ENCODE peak calls at places on chromosomes 11 and 22, in four cellular contexts. One of them, this sample, is unnamed.
A peak's percentile ranks its signal among the peaks of the same experiment; 100 is the strongest.

GRCh38 chr11:5092821-5093585 is 23.6 kb downstream of the OR52E1 start:
- DNase-seq in stimulated activated CD4-positive, alpha-beta T cell treated with anti-CD3 and anti-CD28 coated beads, Interleukin-1b, Interleukin-23, amount 100 ng/mL, for 4 hours: no peak
- DNase-seq in stimulated activated CD8-positive, alpha-beta memory T cell treated with anti-CD3 and anti-CD28 coated beads, Interleukin-4, amount 100 ng/mL, for 4 hours: no peak
- DNase-seq in midbrain: no peak
- DNase-seq in this sample: no peak

GRCh38 chr11:34052608-34053160 is 1.2 kb downstream of the CAPRIN1 start:
- DNase-seq in stimulated activated CD4-positive, alpha-beta T cell treated with anti-CD3 and anti-CD28 coated beads, Interleukin-1b, Interleukin-23, amount 100 ng/mL, for 4 hours: peak; percentile 28
- DNase-seq in stimulated activated CD8-positive, alpha-beta memory T cell treated with anti-CD3 and anti-CD28 coated beads, Interleukin-4, amount 100 ng/mL, for 4 hours: peak; percentile 6
- DNase-seq in midbrain: no peak
- DNase-seq in this sample: no peak

GRCh38 chr22:23715811-23716355 is 25.1 kb downstream of the RGL4 start:
- DNase-seq in stimulated activated CD4-positive, alpha-beta T cell treated with anti-CD3 and anti-CD28 coated beads, Interleukin-1b, Interleukin-23, amount 100 ng/mL, for 4 hours: no peak
- DNase-seq in stimulated activated CD8-positive, alpha-beta memory T cell treated with anti-CD3 and anti-CD28 coated beads, Interleukin-4, amount 100 ng/mL, for 4 hours: no peak
- DNase-seq in midbrain: no peak
- DNase-seq in this sample: no peak

GRCh38 chr11:65871811-65872548 is 620 bp downstream of the EFEMP2 start:
- DNase-seq in stimulated activated CD4-positive, alpha-beta T cell treated with anti-CD3 and anti-CD28 coated beads, Interleukin-1b, Interleukin-23, amount 100 ng/mL, for 4 hours: no peak
- DNase-seq in stimulated activated CD8-positive, alpha-beta memory T cell treated with anti-CD3 and anti-CD28 coated beads, Interleukin-4, amount 100 ng/mL, for 4 hours: no peak
- DNase-seq in midbrain: peak; percentile 3
- DNase-seq in this sample: no peak

GRCh38 chr11:108628812-108629211 is 35.2 kb upstream of the EXPH5 start:
- DNase-seq in stimulated activated CD4-positive, alpha-beta T cell treated with anti-CD3 and anti-CD28 coated beads, Interleukin-1b, Interleukin-23, amount 100 ng/mL, for 4 hours: no peak
- DNase-seq in stimulated activated CD8-positive, alpha-beta memory T cell treated with anti-CD3 and anti-CD28 coated beads, Interleukin-4, amount 100 ng/mL, for 4 hours: no peak
- DNase-seq in midbrain: no peak
- DNase-seq in this sample: no peak

GRCh38 chr11:120756931-120757330 is 245.4 kb downstream of the GRIK4 start:
- DNase-seq in stimulated activated CD4-positive, alpha-beta T cell treated with anti-CD3 and anti-CD28 coated beads, Interleukin-1b, Interleukin-23, amount 100 ng/mL, for 4 hours: no peak
- DNase-seq in stimulated activated CD8-positive, alpha-beta memory T cell treated with anti-CD3 and anti-CD28 coated beads, Interleukin-4, amount 100 ng/mL, for 4 hours: no peak
- DNase-seq in midbrain: no peak
- DNase-seq in this sample: no peak

GRCh38 chr11:115201121-115201792 is 303.0 kb downstream of the CADM1 start:
- DNase-seq in stimulated activated CD4-positive, alpha-beta T cell treated with anti-CD3 and anti-CD28 coated beads, Interleukin-1b, Interleukin-23, amount 100 ng/mL, for 4 hours: no peak
- DNase-seq in stimulated activated CD8-positive, alpha-beta memory T cell treated with anti-CD3 and anti-CD28 coated beads, Interleukin-4, amount 100 ng/mL, for 4 hours: no peak
- DNase-seq in midbrain: no peak
- DNase-seq in this sample: no peak

GRCh38 chr11:103714246-103714645 is 322.2 kb upstream of the DDI1 start:
- DNase-seq in stimulated activated CD4-positive, alpha-beta T cell treated with anti-CD3 and anti-CD28 coated beads, Interleukin-1b, Interleukin-23, amount 100 ng/mL, for 4 hours: no peak
- DNase-seq in stimulated activated CD8-positive, alpha-beta memory T cell treated with anti-CD3 and anti-CD28 coated beads, Interleukin-4, amount 100 ng/mL, for 4 hours: no peak
- DNase-seq in midbrain: no peak
- DNase-seq in this sample: no peak

GRCh38 chr22:20243545-20244249 is 24.4 kb downstream of the RTN4R start:
- DNase-seq in stimulated activated CD4-positive, alpha-beta T cell treated with anti-CD3 and anti-CD28 coated beads, Interleukin-1b, Interleukin-23, amount 100 ng/mL, for 4 hours: peak; percentile 37
- DNase-seq in stimulated activated CD8-positive, alpha-beta memory T cell treated with anti-CD3 and anti-CD28 coated beads, Interleukin-4, amount 100 ng/mL, for 4 hours: no peak
- DNase-seq in midbrain: peak; percentile 49
- DNase-seq in this sample: peak; percentile 53

GRCh38 chr22:31160328-31160978 is 471 bp downstream of the RNF185 start:
- DNase-seq in stimulated activated CD4-positive, alpha-beta T cell treated with anti-CD3 and anti-CD28 coated beads, Interleukin-1b, Interleukin-23, amount 100 ng/mL, for 4 hours: no peak
- DNase-seq in stimulated activated CD8-positive, alpha-beta memory T cell treated with anti-CD3 and anti-CD28 coated beads, Interleukin-4, amount 100 ng/mL, for 4 hours: no peak
- DNase-seq in midbrain: no peak
- DNase-seq in this sample: no peak

GRCh38 chr11:61969838-61970452 is 2.5 kb upstream of the FTH1 start:
- DNase-seq in stimulated activated CD4-positive, alpha-beta T cell treated with anti-CD3 and anti-CD28 coated beads, Interleukin-1b, Interleukin-23, amount 100 ng/mL, for 4 hours: no peak
- DNase-seq in stimulated activated CD8-positive, alpha-beta memory T cell treated with anti-CD3 and anti-CD28 coated beads, Interleukin-4, amount 100 ng/mL, for 4 hours: no peak
- DNase-seq in midbrain: no peak
- DNase-seq in this sample: no peak

GRCh38 chr11:87116185-87116584 is 78.5 kb downstream of the TMEM135 start:
- DNase-seq in stimulated activated CD4-positive, alpha-beta T cell treated with anti-CD3 and anti-CD28 coated beads, Interleukin-1b, Interleukin-23, amount 100 ng/mL, for 4 hours: no peak
- DNase-seq in stimulated activated CD8-positive, alpha-beta memory T cell treated with anti-CD3 and anti-CD28 coated beads, Interleukin-4, amount 100 ng/mL, for 4 hours: no peak
- DNase-seq in midbrain: no peak
- DNase-seq in this sample: no peak

GRCh38 chr11:60739114-60739513 is 14.6 kb downstream of the MS4A18 start:
- DNase-seq in stimulated activated CD4-positive, alpha-beta T cell treated with anti-CD3 and anti-CD28 coated beads, Interleukin-1b, Interleukin-23, amount 100 ng/mL, for 4 hours: no peak
- DNase-seq in stimulated activated CD8-positive, alpha-beta memory T cell treated with anti-CD3 and anti-CD28 coated beads, Interleukin-4, amount 100 ng/mL, for 4 hours: no peak
- DNase-seq in midbrain: no peak
- DNase-seq in this sample: no peak

GRCh38 chr11:10844364-10844763 is 13.5 kb downstream of the ZBED5 start:
- DNase-seq in stimulated activated CD4-positive, alpha-beta T cell treated with anti-CD3 and anti-CD28 coated beads, Interleukin-1b, Interleukin-23, amount 100 ng/mL, for 4 hours: no peak
- DNase-seq in stimulated activated CD8-positive, alpha-beta memory T cell treated with anti-CD3 and anti-CD28 coated beads, Interleukin-4, amount 100 ng/mL, for 4 hours: no peak
- DNase-seq in midbrain: no peak
- DNase-seq in this sample: no peak

GRCh38 chr22:28006271-28006670 is 87.2 kb upstream of the PITPNB start:
- DNase-seq in stimulated activated CD4-positive, alpha-beta T cell treated with anti-CD3 and anti-CD28 coated beads, Interleukin-1b, Interleukin-23, amount 100 ng/mL, for 4 hours: no peak
- DNase-seq in stimulated activated CD8-positive, alpha-beta memory T cell treated with anti-CD3 and anti-CD28 coated beads, Interleukin-4, amount 100 ng/mL, for 4 hours: no peak
- DNase-seq in midbrain: no peak
- DNase-seq in this sample: no peak

GRCh38 chr11:133945087-133945974 is 11.4 kb downstream of the IGSF9B start:
- DNase-seq in stimulated activated CD4-positive, alpha-beta T cell treated with anti-CD3 and anti-CD28 coated beads, Interleukin-1b, Interleukin-23, amount 100 ng/mL, for 4 hours: peak; percentile 64
- DNase-seq in stimulated activated CD8-positive, alpha-beta memory T cell treated with anti-CD3 and anti-CD28 coated beads, Interleukin-4, amount 100 ng/mL, for 4 hours: peak; percentile 56
- DNase-seq in midbrain: no peak
- DNase-seq in this sample: no peak

GRCh38 chr11:94342250-94342649 is 37.9 kb downstream of the IZUMO1R start:
- DNase-seq in stimulated activated CD4-positive, alpha-beta T cell treated with anti-CD3 and anti-CD28 coated beads, Interleukin-1b, Interleukin-23, amount 100 ng/mL, for 4 hours: no peak
- DNase-seq in stimulated activated CD8-positive, alpha-beta memory T cell treated with anti-CD3 and anti-CD28 coated beads, Interleukin-4, amount 100 ng/mL, for 4 hours: no peak
- DNase-seq in midbrain: no peak
- DNase-seq in this sample: no peak

GRCh38 chr11:37718431-37718999 is 1120.5 kb upstream of the RAG2 start:
- DNase-seq in stimulated activated CD4-positive, alpha-beta T cell treated with anti-CD3 and anti-CD28 coated beads, Interleukin-1b, Interleukin-23, amount 100 ng/mL, for 4 hours: no peak
- DNase-seq in stimulated activated CD8-positive, alpha-beta memory T cell treated with anti-CD3 and anti-CD28 coated beads, Interleukin-4, amount 100 ng/mL, for 4 hours: no peak
- DNase-seq in midbrain: no peak
- DNase-seq in this sample: no peak

GRCh38 chr22:32584650-32585049 is 110.0 kb downstream of the FBXO7 start:
- DNase-seq in stimulated activated CD4-positive, alpha-beta T cell treated with anti-CD3 and anti-CD28 coated beads, Interleukin-1b, Interleukin-23, amount 100 ng/mL, for 4 hours: no peak
- DNase-seq in stimulated activated CD8-positive, alpha-beta memory T cell treated with anti-CD3 and anti-CD28 coated beads, Interleukin-4, amount 100 ng/mL, for 4 hours: no peak
- DNase-seq in midbrain: no peak
- DNase-seq in this sample: no peak

GRCh38 chr11:80980221-80980620 is 1539.4 kb upstream of the TENM4 start:
- DNase-seq in stimulated activated CD4-positive, alpha-beta T cell treated with anti-CD3 and anti-CD28 coated beads, Interleukin-1b, Interleukin-23, amount 100 ng/mL, for 4 hours: no peak
- DNase-seq in stimulated activated CD8-positive, alpha-beta memory T cell treated with anti-CD3 and anti-CD28 coated beads, Interleukin-4, amount 100 ng/mL, for 4 hours: no peak
- DNase-seq in midbrain: no peak
- DNase-seq in this sample: no peak

GRCh38 chr11:61061081-61061826 is 41.0 kb upstream of the CD5 start:
- DNase-seq in stimulated activated CD4-positive, alpha-beta T cell treated with anti-CD3 and anti-CD28 coated beads, Interleukin-1b, Interleukin-23, amount 100 ng/mL, for 4 hours: peak; percentile 69
- DNase-seq in stimulated activated CD8-positive, alpha-beta memory T cell treated with anti-CD3 and anti-CD28 coated beads, Interleukin-4, amount 100 ng/mL, for 4 hours: peak; percentile 53
- DNase-seq in midbrain: no peak
- DNase-seq in this sample: no peak

GRCh38 chr11:85725510-85726258 is 39.7 kb upstream of the CCDC89 start:
- DNase-seq in stimulated activated CD4-positive, alpha-beta T cell treated with anti-CD3 and anti-CD28 coated beads, Interleukin-1b, Interleukin-23, amount 100 ng/mL, for 4 hours: no peak
- DNase-seq in stimulated activated CD8-positive, alpha-beta memory T cell treated with anti-CD3 and anti-CD28 coated beads, Interleukin-4, amount 100 ng/mL, for 4 hours: no peak
- DNase-seq in midbrain: no peak
- DNase-seq in this sample: no peak

GRCh38 chr11:102564110-102564509 is 33.6 kb upstream of the MMP7 start:
- DNase-seq in stimulated activated CD4-positive, alpha-beta T cell treated with anti-CD3 and anti-CD28 coated beads, Interleukin-1b, Interleukin-23, amount 100 ng/mL, for 4 hours: no peak
- DNase-seq in stimulated activated CD8-positive, alpha-beta memory T cell treated with anti-CD3 and anti-CD28 coated beads, Interleukin-4, amount 100 ng/mL, for 4 hours: no peak
- DNase-seq in midbrain: no peak
- DNase-seq in this sample: no peak

GRCh38 chr11:20093775-20094174 is 66.5 kb downstream of the DBX1 start:
- DNase-seq in stimulated activated CD4-positive, alpha-beta T cell treated with anti-CD3 and anti-CD28 coated beads, Interleukin-1b, Interleukin-23, amount 100 ng/mL, for 4 hours: no peak
- DNase-seq in stimulated activated CD8-positive, alpha-beta memory T cell treated with anti-CD3 and anti-CD28 coated beads, Interleukin-4, amount 100 ng/mL, for 4 hours: no peak
- DNase-seq in midbrain: no peak
- DNase-seq in this sample: no peak

GRCh38 chr11:7533199-7534029 is 19.6 kb downstream of the PPFIBP2 start:
- DNase-seq in stimulated activated CD4-positive, alpha-beta T cell treated with anti-CD3 and anti-CD28 coated beads, Interleukin-1b, Interleukin-23, amount 100 ng/mL, for 4 hours: no peak
- DNase-seq in stimulated activated CD8-positive, alpha-beta memory T cell treated with anti-CD3 and anti-CD28 coated beads, Interleukin-4, amount 100 ng/mL, for 4 hours: no peak
- DNase-seq in midbrain: no peak
- DNase-seq in this sample: no peak

GRCh38 chr11:44948155-44948554 is 2.5 kb downstream of the TP53I11 start:
- DNase-seq in stimulated activated CD4-positive, alpha-beta T cell treated with anti-CD3 and anti-CD28 coated beads, Interleukin-1b, Interleukin-23, amount 100 ng/mL, for 4 hours: no peak
- DNase-seq in stimulated activated CD8-positive, alpha-beta memory T cell treated with anti-CD3 and anti-CD28 coated beads, Interleukin-4, amount 100 ng/mL, for 4 hours: no peak
- DNase-seq in midbrain: no peak
- DNase-seq in this sample: no peak

GRCh38 chr22:32901925-32902324 is 100.4 kb downstream of the TIMP3 start:
- DNase-seq in stimulated activated CD4-positive, alpha-beta T cell treated with anti-CD3 and anti-CD28 coated beads, Interleukin-1b, Interleukin-23, amount 100 ng/mL, for 4 hours: no peak
- DNase-seq in stimulated activated CD8-positive, alpha-beta memory T cell treated with anti-CD3 and anti-CD28 coated beads, Interleukin-4, amount 100 ng/mL, for 4 hours: no peak
- DNase-seq in midbrain: no peak
- DNase-seq in this sample: no peak

GRCh38 chr22:37566329-37566837 is 6.1 kb downstream of the CDC42EP1 start:
- DNase-seq in stimulated activated CD4-positive, alpha-beta T cell treated with anti-CD3 and anti-CD28 coated beads, Interleukin-1b, Interleukin-23, amount 100 ng/mL, for 4 hours: no peak
- DNase-seq in stimulated activated CD8-positive, alpha-beta memory T cell treated with anti-CD3 and anti-CD28 coated beads, Interleukin-4, amount 100 ng/mL, for 4 hours: no peak
- DNase-seq in midbrain: no peak
- DNase-seq in this sample: no peak